ENCODE peak calls at places on chromosomes 6 and 20, in nine cellular contexts. E is CD8-positive, alpha-beta memory T cell; O is endodermal cell; F is lower lobe of right lung; S is esophagus squamous epithelium; I is right lobe of liver; U is H9; C is CD4-positive, CD25-positive, alpha-beta regulatory T cell; B is stomach. J is an unnamed sample.

GRCh38 chr6:3825851-3826581 is 23.2 kb upstream of the FAM50B start:
- DNase-seq in E (no peak), O (no peak), F (peak; percentile 85), S (no peak), I (peak; percentile 87), U (no peak), C (no peak), B (peak; percentile 92), J (peak; percentile 76)

GRCh38 chr6:158026054-158026900 is 44.6 kb downstream of the SYNJ2 start:
- DNase-seq in E (peak; percentile 81), O (peak; percentile 87), F (peak; percentile 73), S (peak; percentile 23), I (peak; percentile 81), U (peak; percentile 78), C (peak; percentile 50), B (peak; percentile 70), J (peak; percentile 80)

GRCh38 chr6:44020148-44020547 is 107.1 kb downstream of the MRPL14 start:
- DNase-seq in E (no peak), O (peak; percentile 26), F (no peak), S (no peak), I (no peak), U (no peak), C (no peak), B (no peak), J (peak; percentile 44)

GRCh38 chr6:150286919-150287318 is 81.9 kb upstream of the IYD start:
- DNase-seq in E (no peak), O (no peak), F (no peak), S (no peak), I (no peak), U (peak; percentile 39), C (no peak), B (no peak), J (no peak)

GRCh38 chr6:116444092-116444491 is 17.1 kb upstream of the CALHM6 start:
- DNase-seq in E (no peak), O (no peak), F (no peak), S (no peak), I (no peak), U (no peak), C (no peak), B (no peak), J (no peak)

GRCh38 chr6:28565823-28566526 is 40.3 kb downstream of the GPX5 start:
- DNase-seq in E (no peak), O (no peak), F (no peak), S (no peak), I (no peak), U (no peak), C (no peak), B (no peak), J (no peak)

GRCh38 chr20:57867181-57867803 is 157.5 kb upstream of the PMEPA1 start:
- DNase-seq in E (no peak), O (no peak), F (no peak), S (no peak), I (no peak), U (no peak), C (no peak), B (no peak), J (no peak)

GRCh38 chr6:12733876-12734275 is 17.3 kb downstream of the PHACTR1 start:
- DNase-seq in E (no peak), O (no peak), F (no peak), S (no peak), I (no peak), U (no peak), C (no peak), B (no peak), J (no peak)

GRCh38 chr20:56731041-56731440 is 101.9 kb downstream of the TFAP2C start:
- DNase-seq in E (no peak), O (no peak), F (no peak), S (no peak), I (no peak), U (no peak), C (no peak), B (no peak), J (no peak)

GRCh38 chr6:4727671-4728435 is 48.4 kb upstream of the CDYL start:
- DNase-seq in E (no peak), O (peak; percentile 68), F (no peak), S (no peak), I (no peak), U (no peak), C (no peak), B (no peak), J (peak; percentile 65)

DNA sequence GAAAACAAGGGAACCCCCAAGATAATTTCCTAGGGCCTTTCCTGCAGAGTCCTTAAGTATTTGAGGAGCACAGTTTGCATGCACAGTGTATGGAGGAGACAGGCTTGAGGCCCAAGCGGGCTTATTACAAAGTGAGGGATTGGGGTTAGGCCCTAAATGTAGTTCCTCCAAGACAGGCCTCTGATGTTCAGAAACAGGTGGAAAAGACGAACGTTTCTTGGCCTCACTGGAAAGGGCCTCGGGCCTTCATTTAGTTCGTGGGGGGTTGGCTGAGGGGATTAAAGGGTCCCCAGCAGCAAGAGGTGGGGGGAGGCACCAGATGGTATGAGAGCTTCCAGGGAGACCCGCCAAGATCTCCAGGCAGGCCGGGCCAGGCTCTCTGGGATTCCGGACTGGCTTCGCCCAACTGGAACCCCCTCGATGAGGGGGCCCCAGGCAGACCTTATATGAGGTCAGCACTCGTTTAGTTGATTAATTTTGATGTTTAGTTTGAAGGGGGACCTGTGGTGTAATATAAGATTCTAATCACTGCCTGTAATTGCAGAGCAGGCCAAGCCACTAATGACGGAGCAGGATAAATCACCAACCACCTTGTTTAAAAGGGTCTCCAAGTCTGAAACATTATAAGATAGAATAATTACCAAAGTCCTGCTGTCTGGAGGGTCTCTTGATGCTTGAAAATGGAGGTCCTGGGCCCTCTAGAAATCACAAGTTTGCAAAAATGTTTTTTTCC is 2.0 kb downstream of the HMGA1 start:
- DNase-seq in E (no peak), O (peak; percentile 44), F (peak; percentile 37), S (no peak), I (no peak), U (no peak), C (no peak), B (no peak), J (peak; percentile 5)
- H3K4me1 ChIP-seq in E (peaks cover 27% of the 10 kb centered on the region), O (peaks cover 18% of the 10 kb centered on the region), F (peaks cover 29% of the 10 kb centered on the region), S (peaks cover 1% of the 10 kb centered on the region), I (peaks cover 7% of the 10 kb centered on the region), U (peaks cover 13% of the 10 kb centered on the region), C (peaks cover 41% of the 10 kb centered on the region), B (peaks cover 35% of the 10 kb centered on the region), J (no peaks in the 10 kb centered on the region)

GRCh38 chr6:32181890-32182529 is 2.0 kb downstream of the AGER start:
- DNase-seq in E (no peak), O (no peak), F (no peak), S (no peak), I (no peak), U (no peak), C (no peak), B (no peak), J (peak; percentile 43)

GRCh38 chr6:32183030-32183429 is 1.0 kb downstream of the AGER start:
- DNase-seq in E (no peak), O (no peak), F (no peak), S (no peak), I (no peak), U (no peak), C (no peak), B (no peak), J (no peak)

GRCh38 chr6:32183483-32184083 is 470 bp downstream of the AGER start:
- DNase-seq in E (no peak), O (no peak), F (no peak), S (no peak), I (no peak), U (no peak), C (no peak), B (no peak), J (no peak)

GRCh38 chr6:32182617-32183016 is 1.4 kb downstream of the AGER start:
- DNase-seq in E (no peak), O (no peak), F (no peak), S (no peak), I (no peak), U (no peak), C (no peak), B (no peak), J (no peak)

DNA sequence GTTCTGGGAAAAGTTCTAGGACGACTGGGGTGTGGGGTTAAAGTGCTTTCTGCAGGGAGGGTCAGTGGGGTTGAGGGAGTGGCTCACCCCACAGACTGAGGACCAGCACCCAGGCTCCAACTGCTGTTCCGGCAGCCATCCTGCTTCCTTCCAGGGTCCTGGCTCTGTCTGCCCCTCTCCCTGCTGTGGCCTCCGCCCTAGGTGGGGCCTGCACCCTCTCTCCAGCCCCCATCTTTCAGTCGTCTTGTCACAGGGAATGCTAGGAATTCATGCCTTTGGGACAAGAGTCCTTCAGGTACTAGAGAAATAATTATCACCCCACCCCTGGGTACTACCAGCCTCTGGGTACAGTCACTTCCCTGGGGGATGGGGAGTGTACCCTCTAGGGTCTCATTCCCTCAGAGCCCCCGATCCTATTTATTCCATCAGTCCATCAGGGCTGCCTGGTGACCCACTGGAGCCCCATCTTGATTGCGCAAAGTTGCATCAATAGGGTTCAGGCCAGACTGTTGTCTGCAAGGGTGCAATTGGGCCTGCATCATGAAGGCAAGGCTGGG is at the start of gene AGER:
- DNase-seq in E (no peak), O (no peak), F (no peak), S (no peak), I (no peak), U (no peak), C (no peak), B (no peak), J (no peak)
- H3K4me1 ChIP-seq in E (peaks cover 55% of the 10 kb centered on the region), O (no peaks in the 10 kb centered on the region), F (peaks cover 50% of the 10 kb centered on the region), S (peaks cover 20% of the 10 kb centered on the region), I (no peaks in the 10 kb centered on the region), U (no peaks in the 10 kb centered on the region), C (peaks cover 42% of the 10 kb centered on the region), B (peaks cover 90% of the 10 kb centered on the region), J (no peaks in the 10 kb centered on the region)

GRCh38 chr20:1325173-1326030 is 3.5 kb downstream of the SDCBP2 start:
- DNase-seq in E (peak; percentile 98), O (peak; percentile 97), F (peak; percentile 98), S (peak; percentile 77), I (peak; percentile 97), U (peak; percentile 96), C (peak; percentile 99), B (peak; percentile 98), J (peak; percentile 94)
- H3K4me1 ChIP-seq in E (peaks cover 36% of the 10 kb centered on the region), O (peaks cover 5% of the 10 kb centered on the region), F (peaks cover 67% of the 10 kb centered on the region), S (peaks cover 39% of the 10 kb centered on the region), I (peaks cover 42% of the 10 kb centered on the region), U (peaks cover 4% of the 10 kb centered on the region), C (peaks cover 31% of the 10 kb centered on the region), B (peaks cover 56% of the 10 kb centered on the region), J (peaks cover 46% of the 10 kb centered on the region)

GRCh38 chr6:21749754-21750153 is 156.2 kb downstream of the SOX4 start:
- DNase-seq in E (no peak), O (no peak), F (no peak), S (no peak), I (no peak), U (no peak), C (no peak), B (no peak), J (no peak)

GRCh38 chr6:21752054-21752811 is 158.7 kb downstream of the SOX4 start:
- DNase-seq in E (no peak), O (no peak), F (no peak), S (no peak), I (no peak), U (no peak), C (no peak), B (no peak), J (no peak)

GRCh38 chr6:21753571-21754108 is 160.1 kb downstream of the SOX4 start:
- DNase-seq in E (no peak), O (no peak), F (no peak), S (no peak), I (no peak), U (no peak), C (no peak), B (no peak), J (no peak)

GRCh38 chr6:21750479-21751018 is 157.0 kb downstream of the SOX4 start:
- DNase-seq in E (no peak), O (no peak), F (no peak), S (no peak), I (no peak), U (no peak), C (no peak), B (no peak), J (no peak)

GRCh38 chr6:21751608-21752007 is 158.1 kb downstream of the SOX4 start:
- DNase-seq in E (no peak), O (no peak), F (no peak), S (no peak), I (no peak), U (no peak), C (no peak), B (no peak), J (no peak)
- H3K4me1 ChIP-seq in E (no peaks in the 10 kb centered on the region), O (peaks cover 6% of the 10 kb centered on the region), F (peaks cover 20% of the 10 kb centered on the region), S (no peaks in the 10 kb centered on the region), I (no peaks in the 10 kb centered on the region), U (peaks cover 25% of the 10 kb centered on the region), C (no peaks in the 10 kb centered on the region), B (peaks cover 23% of the 10 kb centered on the region), J (no peaks in the 10 kb centered on the region)